ENCODE peak calls at places on chromosomes 6 and 20, in ten cellular contexts. One of them, this sample, is unnamed.

GRCh38 chr20:571754-572331 is 28.3 kb upstream of the CSNK2A1 start:
- DNase-seq in stimulated activated CD4-positive, alpha-beta T cell treated with anti-CD3 and anti-CD28 coated beads, Interleukin-4, amount 100 ng/mL, for 1 hour: no peak
- DNase-seq in hippocampal formation: no peak
- DNase-seq in B cell: no peak
- DNase-seq in stimulated activated CD8-positive, alpha-beta memory T cell treated with anti-CD3 and anti-CD28 coated beads, Interleukin-12 subunit alpha, Interleukin-12 subunit beta, amount 100 ng/mL, for 4 hours: no peak
- DNase-seq in A172: peak
- DNase-seq in Jurkat, Clone E6-1: no peak
- DNase-seq in ovary: peak
- DNase-seq in NCI-H1092 treated with DMSO at 0.1 percent for 48 hours: no peak
- DNase-seq in NCI-H774: no peak
- DNase-seq in this sample: no peak

GRCh38 chr6:105991561-105992314 is 94.4 kb upstream of the PRDM1 start:
- DNase-seq in NCI-H774: peak
- DNase-seq in B cell: peak
- DNase-seq in A172: peak
- DNase-seq in hippocampal formation: no peak
- DNase-seq in stimulated activated CD4-positive, alpha-beta T cell treated with anti-CD3 and anti-CD28 coated beads, Interleukin-4, amount 100 ng/mL, for 1 hour: peak
- DNase-seq in ovary: peak
- DNase-seq in NCI-H1092 treated with DMSO at 0.1 percent for 48 hours: no peak
- DNase-seq in Jurkat, Clone E6-1: no peak
- DNase-seq in stimulated activated CD8-positive, alpha-beta memory T cell treated with anti-CD3 and anti-CD28 coated beads, Interleukin-12 subunit alpha, Interleukin-12 subunit beta, amount 100 ng/mL, for 4 hours: no peak
- DNase-seq in this sample: no peak

GRCh38 chr20:63233061-63233344 is 2.7 kb upstream of the BIRC7 start:
- DNase-seq in NCI-H774: no peak
- DNase-seq in A172: no peak
- DNase-seq in ovary: no peak
- DNase-seq in B cell: no peak
- DNase-seq in stimulated activated CD4-positive, alpha-beta T cell treated with anti-CD3 and anti-CD28 coated beads, Interleukin-4, amount 100 ng/mL, for 1 hour: no peak
- DNase-seq in stimulated activated CD8-positive, alpha-beta memory T cell treated with anti-CD3 and anti-CD28 coated beads, Interleukin-12 subunit alpha, Interleukin-12 subunit beta, amount 100 ng/mL, for 4 hours: no peak
- DNase-seq in hippocampal formation: no peak
- DNase-seq in NCI-H1092 treated with DMSO at 0.1 percent for 48 hours: no peak
- DNase-seq in Jurkat, Clone E6-1: no peak
- DNase-seq in this sample: no peak

GRCh38 chr6:46129634-46130505 is at the start of gene ENPP4:
- DNase-seq in NCI-H774: peak
- DNase-seq in B cell: peak
- DNase-seq in A172: no peak
- DNase-seq in NCI-H1092 treated with DMSO at 0.1 percent for 48 hours: peak
- DNase-seq in Jurkat, Clone E6-1: peak
- DNase-seq in stimulated activated CD8-positive, alpha-beta memory T cell treated with anti-CD3 and anti-CD28 coated beads, Interleukin-12 subunit alpha, Interleukin-12 subunit beta, amount 100 ng/mL, for 4 hours: peak
- DNase-seq in stimulated activated CD4-positive, alpha-beta T cell treated with anti-CD3 and anti-CD28 coated beads, Interleukin-4, amount 100 ng/mL, for 1 hour: peak
- DNase-seq in hippocampal formation: peak
- DNase-seq in ovary: peak
- DNase-seq in this sample: peak

GRCh38 chr6:169271158-169271936 is 17.7 kb upstream of the THBS2 start:
- DNase-seq in stimulated activated CD8-positive, alpha-beta memory T cell treated with anti-CD3 and anti-CD28 coated beads, Interleukin-12 subunit alpha, Interleukin-12 subunit beta, amount 100 ng/mL, for 4 hours: no peak
- DNase-seq in A172: no peak
- DNase-seq in ovary: no peak
- DNase-seq in NCI-H774: no peak
- DNase-seq in hippocampal formation: no peak
- DNase-seq in Jurkat, Clone E6-1: no peak
- DNase-seq in B cell: no peak
- DNase-seq in stimulated activated CD4-positive, alpha-beta T cell treated with anti-CD3 and anti-CD28 coated beads, Interleukin-4, amount 100 ng/mL, for 1 hour: no peak
- DNase-seq in NCI-H1092 treated with DMSO at 0.1 percent for 48 hours: no peak
- DNase-seq in this sample: no peak

GRCh38 chr6:72720464-72720863 is 98.6 kb downstream of the KCNQ5 start:
- DNase-seq in A172: peak
- DNase-seq in NCI-H1092 treated with DMSO at 0.1 percent for 48 hours: no peak
- DNase-seq in B cell: no peak
- DNase-seq in Jurkat, Clone E6-1: no peak
- DNase-seq in stimulated activated CD4-positive, alpha-beta T cell treated with anti-CD3 and anti-CD28 coated beads, Interleukin-4, amount 100 ng/mL, for 1 hour: no peak
- DNase-seq in hippocampal formation: no peak
- DNase-seq in stimulated activated CD8-positive, alpha-beta memory T cell treated with anti-CD3 and anti-CD28 coated beads, Interleukin-12 subunit alpha, Interleukin-12 subunit beta, amount 100 ng/mL, for 4 hours: no peak
- DNase-seq in ovary: no peak
- DNase-seq in NCI-H774: no peak
- DNase-seq in this sample: no peak

GRCh38 chr6:155472886-155473285 is 17.2 kb upstream of the NOX3 start:
- DNase-seq in Jurkat, Clone E6-1: no peak
- DNase-seq in NCI-H774: no peak
- DNase-seq in B cell: no peak
- DNase-seq in ovary: no peak
- DNase-seq in stimulated activated CD4-positive, alpha-beta T cell treated with anti-CD3 and anti-CD28 coated beads, Interleukin-4, amount 100 ng/mL, for 1 hour: no peak
- DNase-seq in stimulated activated CD8-positive, alpha-beta memory T cell treated with anti-CD3 and anti-CD28 coated beads, Interleukin-12 subunit alpha, Interleukin-12 subunit beta, amount 100 ng/mL, for 4 hours: no peak
- DNase-seq in hippocampal formation: no peak
- DNase-seq in NCI-H1092 treated with DMSO at 0.1 percent for 48 hours: no peak
- DNase-seq in A172: no peak
- DNase-seq in this sample: no peak

GRCh38 chr6:34527751-34528670 is 28.1 kb downstream of the SPDEF start:
- DNase-seq in hippocampal formation: no peak
- DNase-seq in Jurkat, Clone E6-1: no peak
- DNase-seq in ovary: peak
- DNase-seq in A172: no peak
- DNase-seq in NCI-H1092 treated with DMSO at 0.1 percent for 48 hours: no peak
- DNase-seq in NCI-H774: no peak
- DNase-seq in stimulated activated CD4-positive, alpha-beta T cell treated with anti-CD3 and anti-CD28 coated beads, Interleukin-4, amount 100 ng/mL, for 1 hour: no peak
- DNase-seq in B cell: no peak
- DNase-seq in stimulated activated CD8-positive, alpha-beta memory T cell treated with anti-CD3 and anti-CD28 coated beads, Interleukin-12 subunit alpha, Interleukin-12 subunit beta, amount 100 ng/mL, for 4 hours: no peak
- DNase-seq in this sample: no peak

GRCh38 chr6:84077645-84078044 is 44.1 kb downstream of the MRAP2 start:
- DNase-seq in ovary: no peak
- DNase-seq in hippocampal formation: no peak
- DNase-seq in stimulated activated CD8-positive, alpha-beta memory T cell treated with anti-CD3 and anti-CD28 coated beads, Interleukin-12 subunit alpha, Interleukin-12 subunit beta, amount 100 ng/mL, for 4 hours: no peak
- DNase-seq in stimulated activated CD4-positive, alpha-beta T cell treated with anti-CD3 and anti-CD28 coated beads, Interleukin-4, amount 100 ng/mL, for 1 hour: no peak
- DNase-seq in B cell: no peak
- DNase-seq in NCI-H774: no peak
- DNase-seq in NCI-H1092 treated with DMSO at 0.1 percent for 48 hours: no peak
- DNase-seq in A172: no peak
- DNase-seq in Jurkat, Clone E6-1: no peak
- DNase-seq in this sample: no peak

This sample was measured in NCI-H1417.